ENCODE peak calls at places on chromosome 19, in five cellular contexts. O is activated naive CD4-positive, alpha-beta T cell; R is foreskin keratinocyte; A is T-helper 17 cell; D is NCI-H2171. P is an unnamed sample.

GRCh38 chr19:5165697-5166019 is 175.0 kb downstream of the PTPRS start:
- DNase-seq in A (no peak), O (no peak), D (no peak), R (no peak), P (no peak)

GRCh38 chr19:5621945-5622464 is 571 bp downstream of the SAFB2 start:
- DNase-seq in A (no peak), O (no peak), D (no peak), R (no peak), P (no peak)

GRCh38 chr19:53571339-53571738 is 33.4 kb downstream of the ZNF331 start:
- DNase-seq in O (no peak), D (no peak), R (no peak), A (no peak), P (peak; percentile 11)

GRCh38 chr19:39182174-39182505 is 14.6 kb upstream of the NCCRP1 start:
- DNase-seq in R (no peak), A (no peak), D (no peak), O (no peak), P (no peak)

GRCh38 chr19:28283592-28283991 is 929.4 kb downstream of the UQCRFS1 start:
- DNase-seq in D (no peak), A (no peak), R (no peak), O (no peak), P (no peak)

GRCh38 chr19:12092065-12092867 is 27.7 kb downstream of the ZNF844 start:
- DNase-seq in R (peak; percentile 36), D (no peak), O (no peak), A (no peak), P (peak; percentile 89)

GRCh38 chr19:4988770-4989251 is 19.9 kb downstream of the KDM4B start:
- DNase-seq in D (no peak), R (no peak), O (no peak), A (no peak), P (no peak)

GRCh38 chr19:32387701-32388392 is 17.7 kb upstream of the DPY19L3 start:
- DNase-seq in A (no peak), D (no peak), O (no peak), R (no peak), P (no peak)

GRCh38 chr19:658916-659839 is 3.8 kb downstream of the RNF126 start:
- DNase-seq in O (no peak), D (no peak), R (peak; percentile 86), A (peak; percentile 47), P (no peak)

GRCh38 chr19:18588611-18589379 is at the start of gene REX1BD:
- DNase-seq in A (peak; percentile 73), O (peak; percentile 71), R (peak; percentile 44), D (peak; percentile 86), P (peak; percentile 73)

GRCh38 chr19:14434543-14435319 is 1.6 kb downstream of the PKN1 start:
- DNase-seq in A (no peak), R (no peak), D (no peak), O (no peak), P (peak; percentile 39)

GRCh38 chr19:51690359-51691121 is 2.6 kb upstream of the SPACA6 start:
- DNase-seq in O (no peak), D (peak; percentile 17), A (peak; percentile 77), R (no peak), P (peak; percentile 75)

GRCh38 chr19:492091-492531 is 4.2 kb upstream of the MADCAM1 start:
- DNase-seq in A (no peak), R (no peak), O (peak; percentile 22), D (no peak), P (no peak)

GRCh38 chr19:15631817-15632216 is 8.9 kb upstream of the CYP4F3 start:
- DNase-seq in D (no peak), R (no peak), A (peak; percentile 30), O (no peak), P (no peak)

GRCh38 chr19:30222428-30222873 is 149.7 kb upstream of the ZNF536 start:
- DNase-seq in A (no peak), O (no peak), D (no peak), R (no peak), P (no peak)

GRCh38 chr19:39248806-39249205 is at the start of gene IFNL4:
- DNase-seq in D (no peak), R (no peak), O (no peak), A (no peak), P (no peak)

GRCh38 chr19:19146865-19147264 is 8.6 kb upstream of the TMEM161A start:
- DNase-seq in R (no peak), A (no peak), O (no peak), D (no peak), P (no peak)

GRCh38 chr19:5903054-5903501 is 512 bp downstream of the NDUFA11 start:
- DNase-seq in O (no peak), R (no peak), D (no peak), A (no peak), P (no peak)

GRCh38 chr19:27909185-27909840 is 1303.6 kb downstream of the UQCRFS1 start:
- DNase-seq in O (no peak), D (no peak), A (no peak), R (no peak), P (no peak)

GRCh38 chr19:18029617-18030338 is 21.8 kb downstream of the ARRDC2 start:
- DNase-seq in A (no peak), R (no peak), D (peak; percentile 87), O (no peak), P (peak; percentile 78)

GRCh38 chr19:5103061-5103701 is 134.3 kb downstream of the KDM4B start:
- DNase-seq in A (no peak), R (no peak), D (no peak), O (no peak), P (peak; percentile 70)

GRCh38 chr19:41688098-41688497 is at the start of gene CEACAM7:
- DNase-seq in A (no peak), R (no peak), D (no peak), O (no peak), P (no peak)

GRCh38 chr19:30406220-30406944 is 34.2 kb downstream of the ZNF536 start:
- DNase-seq in O (no peak), R (no peak), D (no peak), A (no peak), P (no peak)

GRCh38 chr19:489418-490196 is 6.7 kb upstream of the MADCAM1 start:
- DNase-seq in D (no peak), O (no peak), A (no peak), R (no peak), P (no peak)

GRCh38 chr19:32287811-32288227 is 57.6 kb upstream of the ZNF507 start:
- DNase-seq in D (no peak), A (no peak), O (no peak), R (no peak), P (peak; percentile 21)

GRCh38 chr19:47618771-47619170 is 9.8 kb downstream of the BICRA start:
- DNase-seq in R (no peak), D (no peak), A (no peak), O (no peak), P (no peak)

GRCh38 chr19:4256563-4256962 is 9.7 kb downstream of the YJU2 start:
- DNase-seq in O (no peak), D (no peak), A (no peak), R (no peak), P (no peak)

GRCh38 chr19:10418281-10419199 is 1.8 kb upstream of the PDE4A start:
- DNase-seq in A (no peak), D (peak; percentile 80), R (no peak), O (no peak), P (no peak)

GRCh38 chr19:44608391-44608821 is 5.0 kb upstream of the IGSF23 start:
- DNase-seq in R (no peak), D (no peak), O (no peak), A (no peak), P (no peak)

GRCh38 chr19:45475537-45476348 is 7.9 kb downstream of the FOSB start:
- DNase-seq in A (no peak), O (no peak), D (no peak), R (no peak), P (no peak)

GRCh38 chr19:50368649-50369570 is 3.5 kb upstream of the NAPSA start:
- DNase-seq in A (peak; percentile 69), O (peak; percentile 37), D (peak; percentile 66), R (peak; percentile 57), P (peak; percentile 82)

GRCh38 chr19:7524992-7525739 is 2.7 kb downstream of the MCOLN1 start:
- DNase-seq in R (no peak), D (no peak), O (no peak), A (no peak), P (no peak)

P was measured in breast epithelium.